ENCODE peak calls at places on chromosomes 16 and 17, in seven cellular contexts. V, S, T, H, D, U and B are unnamed samples.

GRCh38 chr17:74380086-74380958 is 13.0 kb downstream of the GPR142 start:
- DNase-seq in U (no peak), T (no peak), H (peak; percentile 70), S (peak; percentile 44), V (peak; percentile 55), D (peak; percentile 54), B (no peak)

GRCh38 chr16:21646721-21647561 is 5.5 kb downstream of the IGSF6 start:
- DNase-seq in V (no peak), S (no peak), T (no peak), H (peak; percentile 35), D (no peak), U (peak; percentile 99), B (no peak)

GRCh38 chr17:58308173-58308984 is 20.2 kb downstream of the TSPOAP1 start:
- DNase-seq in H (peak; percentile 25), D (no peak), U (no peak), V (peak; percentile 86), S (no peak), T (no peak), B (no peak)

GRCh38 chr17:48816774-48817590 is at the start of gene TTLL6:
- DNase-seq in U (no peak), V (peak; percentile 99), H (peak; percentile 92), S (peak; percentile 91), T (peak; percentile 88), D (peak; percentile 89), B (peak; percentile 89)

GRCh38 chr17:7881655-7882054 is 6.9 kb upstream of the CHD3 start:
- DNase-seq in V (no peak), U (no peak), H (no peak), D (no peak), S (peak; percentile 67), T (no peak), B (no peak)

GRCh38 chr16:83692224-83692623 is 115.6 kb upstream of the HSBP1 start:
- DNase-seq in S (no peak), H (no peak), V (no peak), D (no peak), T (no peak), U (no peak), B (no peak)

GRCh38 chr16:1125471-1125870 is 27.4 kb upstream of the CACNA1H start:
- DNase-seq in U (no peak), H (peak; percentile 30), T (peak; percentile 81), D (peak; percentile 43), S (no peak), V (no peak), B (no peak)

GRCh38 chr16:74107795-74108610 is 188.6 kb upstream of the PSMD7 start:
- DNase-seq in H (peak; percentile 69), T (no peak), S (peak; percentile 16), D (peak; percentile 58), V (peak; percentile 87), U (peak; percentile 16), B (peak; percentile 67)

GRCh38 chr17:62871291-62871690 is 63.2 kb upstream of the MARCHF10 start:
- DNase-seq in U (no peak), T (no peak), H (no peak), S (no peak), V (peak; percentile 40), D (no peak), B (no peak)

GRCh38 chr16:23215435-23215834 is 32.9 kb downstream of the SCNN1G start:
- DNase-seq in D (no peak), H (no peak), T (no peak), S (no peak), V (no peak), U (no peak), B (no peak)

GRCh38 chr16:35733971-35734702 is 2274.7 kb downstream of the TP53TG3F start:
- DNase-seq in T (no peak), D (no peak), U (no peak), S (no peak), V (no peak), H (no peak), B (peak; percentile 66)

GRCh38 chr16:73190688-73191087 is 142.8 kb upstream of the ZFHX3 start:
- DNase-seq in T (no peak), H (no peak), S (no peak), V (no peak), U (no peak), D (no peak), B (no peak)

GRCh38 chr16:87851141-87851587 is 18.1 kb downstream of the SLC7A5 start:
- DNase-seq in S (no peak), V (no peak), T (no peak), D (no peak), U (no peak), H (no peak), B (no peak)

GRCh38 chr17:80087346-80088265 is 13.8 kb upstream of the GAA start:
- DNase-seq in S (no peak), V (no peak), H (no peak), T (no peak), D (no peak), U (no peak), B (no peak)

GRCh38 chr16:2517954-2518605 is 2.1 kb upstream of the AMDHD2 start:
- DNase-seq in D (no peak), S (no peak), V (no peak), H (no peak), U (no peak), T (no peak), B (no peak)

GRCh38 chr16:2520784-2521577 is 810 bp downstream of the AMDHD2 start:
- DNase-seq in U (no peak), H (peak; percentile 50), S (no peak), D (no peak), V (peak; percentile 60), T (peak; percentile 74), B (peak; percentile 85)

GRCh38 chr16:2518823-2519710 is 1.1 kb upstream of the AMDHD2 start:
- DNase-seq in H (no peak), D (no peak), T (peak; percentile 79), V (no peak), U (no peak), S (no peak), B (peak; percentile 81)

GRCh38 chr16:2519711-2520080 is 475 bp upstream of the AMDHD2 start:
- DNase-seq in S (no peak), V (no peak), H (no peak), D (no peak), T (peak; percentile 76), U (no peak), B (no peak)

GRCh38 chr16:2520097-2520783 is at the start of gene AMDHD2:
- DNase-seq in H (peak; percentile 91), T (peak; percentile 95), V (peak; percentile 97), U (peak; percentile 34), S (peak; percentile 89), D (peak; percentile 69), B (peak; percentile 94)
- TF ChIP-seq POLR2AphosphoS5 in H (peak; percentile 96), T (peak; percentile 85), V (peak; percentile 74), U (peak; percentile 88), S (peak; percentile 72), D (peak; percentile 82), B (peak; percentile 77)

DNA sequence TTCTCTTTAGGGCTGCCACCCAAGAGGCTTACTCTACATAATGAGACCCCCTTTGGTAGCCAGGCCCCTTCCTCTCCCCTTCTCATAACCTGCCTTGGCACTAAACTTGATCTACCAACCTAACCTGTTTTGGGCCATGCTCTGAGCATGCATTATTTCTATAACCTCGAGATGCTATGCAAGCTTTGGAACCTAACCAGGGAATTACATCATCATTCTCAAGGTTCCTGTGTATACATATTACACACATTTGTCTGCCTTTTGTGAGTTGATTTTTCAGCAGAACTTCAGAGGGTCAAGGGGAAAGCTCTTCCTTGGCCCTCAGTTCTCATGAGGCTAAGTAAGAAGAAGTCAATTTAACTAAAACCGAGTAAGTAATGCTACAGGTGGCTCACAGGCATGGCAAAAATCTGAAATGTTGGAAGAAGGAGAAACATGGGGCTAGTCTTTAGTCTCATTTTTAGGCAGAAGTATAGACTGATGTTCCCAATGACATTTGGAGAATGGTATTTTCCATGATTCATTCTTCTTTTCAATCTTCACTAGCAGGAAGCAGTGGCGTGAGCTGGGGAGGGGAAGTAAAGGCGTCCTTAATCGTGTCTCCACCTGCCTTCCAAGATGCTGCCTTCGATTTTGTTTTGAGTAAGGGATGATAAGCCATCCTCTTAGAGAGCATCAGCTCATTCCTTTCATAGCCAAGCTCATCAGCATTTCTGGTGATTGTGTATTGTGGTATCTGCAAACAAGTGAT is 308.4 kb downstream of the ABCC12 start:
- DNase-seq in D (no peak), S (no peak), U (no peak), T (no peak), H (no peak), V (no peak), B (no peak)
- H3K27ac ChIP-seq in D (no peak overlapping the region), S (no peak overlapping the region), U (no peak overlapping the region), T (no peak overlapping the region), H (no peak overlapping the region), V (no peak overlapping the region), B (no peak overlapping the region)

GRCh38 chr16:15951852-15952251 is 2.4 kb downstream of the ABCC1 start:
- DNase-seq in V (no peak), T (no peak), H (no peak), U (no peak), D (no peak), S (no peak), B (no peak)
- H3K4me3 ChIP-seq in V (peak overlapping the region; percentile 81), T (peak overlapping the region; percentile 92), H (peak overlapping the region; percentile 89), U (peak overlapping the region; percentile 67), D (no peak overlapping the region), S (no peak overlapping the region), B (no peak overlapping the region)

GRCh38 chr17:10033449-10033848 is 128.4 kb upstream of the RCVRN start:
- DNase-seq in V (no peak), U (no peak), H (no peak), S (no peak), T (no peak), D (no peak), B (no peak)
- TF ChIP-seq POLR2AphosphoS5 in V (no peak), U (no peak), H (no peak), S (no peak), T (no peak), D (no peak), B (no peak)

GRCh38 chr17:76702941-76703637 is 7.7 kb downstream of the MXRA7 start:
- DNase-seq in U (no peak), S (no peak), V (no peak), H (no peak), D (no peak), T (peak; percentile 65), B (no peak)
- H3K27ac ChIP-seq in U (no peak overlapping the region), S (no peak overlapping the region), V (no peak overlapping the region), H (peak overlapping the region; percentile 49), D (no peak overlapping the region), T (peak overlapping the region; percentile 88), B (no peak overlapping the region)

DNA sequence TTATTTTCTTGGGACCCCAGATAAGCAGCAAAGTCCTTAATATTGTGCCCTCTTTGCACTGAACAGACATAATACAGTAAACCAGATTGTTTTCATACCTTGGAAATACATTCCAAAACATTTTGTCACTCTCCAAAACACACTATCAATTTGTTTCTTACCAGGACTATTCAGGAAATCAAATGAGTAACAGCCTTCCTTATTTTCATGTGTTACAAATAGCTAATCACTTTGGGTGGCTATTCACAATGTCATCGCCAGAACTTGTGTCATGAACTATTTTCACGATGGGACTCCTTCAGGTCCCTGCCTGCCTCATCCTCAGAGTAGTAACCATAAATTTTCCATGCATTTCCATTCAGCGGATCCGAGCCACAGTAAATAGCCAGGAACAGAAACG is 104.5 kb downstream of the MAP2K6 start:
- DNase-seq in T (no peak), H (no peak), D (no peak), U (no peak), S (no peak), V (no peak), B (no peak)
- H3K4me3 ChIP-seq in T (no peak overlapping the region), H (no peak overlapping the region), D (no peak overlapping the region), U (peak overlapping the region; percentile 38), S (no peak overlapping the region), V (no peak overlapping the region), B (no peak overlapping the region)